ENCODE peak calls at places on chromosome 22, in five cellular contexts. R, A, U, Y and L are unnamed samples.

GRCh38 chr22:50733521-50734342 is 4.3 kb upstream of the ACR start:
- DNase-seq in R (no peak), A (no peak), U (no peak), Y (no peak), L (no peak)

GRCh38 chr22:43008509-43008908 is 6.4 kb downstream of the PACSIN2 start:
- DNase-seq in R (no peak), A (no peak), U (no peak), Y (no peak), L (no peak)

GRCh38 chr22:21958360-21959273 is 6.0 kb upstream of the PPM1F start:
- DNase-seq in R (no peak), A (no peak), U (no peak), Y (no peak), L (no peak)

GRCh38 chr22:22003233-22003632 is 20.6 kb upstream of the TOP3B start:
- DNase-seq in R (no peak), A (no peak), U (no peak), Y (no peak), L (no peak)

GRCh38 chr22:43376765-43377485 is 33.8 kb upstream of the SCUBE1 start:
- DNase-seq in R (no peak), A (no peak), U (peak; percentile 56), Y (no peak), L (no peak)

GRCh38 chr22:33821290-33821689 is 99.0 kb downstream of the LARGE1 start:
- DNase-seq in R (no peak), A (no peak), U (no peak), Y (no peak), L (no peak)

GRCh38 chr22:49718396-49718795 is 109.3 kb downstream of the BRD1 start:
- DNase-seq in R (no peak), A (no peak), U (no peak), Y (no peak), L (no peak)

GRCh38 chr22:47054231-47055072 is 292.0 kb downstream of the TBC1D22A start:
- DNase-seq in R (no peak), A (no peak), U (no peak), Y (no peak), L (no peak)

GRCh38 chr22:50169181-50169759 is 1.3 kb upstream of the PANX2 start:
- DNase-seq in R (no peak), A (peak; percentile 54), U (no peak), Y (no peak), L (no peak)

GRCh38 chr22:39405346-39406085 is 5.9 kb downstream of the TAB1 start:
- DNase-seq in R (no peak), A (no peak), U (no peak), Y (no peak), L (no peak)

GRCh38 chr22:45604239-45604711 is 67.4 kb upstream of the ATXN10 start:
- DNase-seq in R (peak; percentile 94), A (no peak), U (no peak), Y (no peak), L (no peak)

GRCh38 chr22:29636751-29637150 is 33.3 kb downstream of the NF2 start:
- DNase-seq in R (no peak), A (peak; percentile 11), U (no peak), Y (no peak), L (no peak)

GRCh38 chr22:46827072-46827780 is 64.8 kb downstream of the TBC1D22A start:
- DNase-seq in R (no peak), A (peak; percentile 92), U (no peak), Y (peak; percentile 37), L (no peak)

GRCh38 chr22:23294221-23294620 is 113.9 kb downstream of the BCR start:
- DNase-seq in R (no peak), A (no peak), U (no peak), Y (no peak), L (no peak)

GRCh38 chr22:48315415-48316244 is 1512.0 kb downstream of the BRD1 start:
- DNase-seq in R (no peak), A (no peak), U (no peak), Y (no peak), L (no peak)

GRCh38 chr22:39135092-39135896 is 17.2 kb downstream of the CBX7 start:
- DNase-seq in R (peak; percentile 49), A (peak; percentile 91), U (no peak), Y (peak; percentile 55), L (peak; percentile 71)

GRCh38 chr22:45568213-45568612 is 65.5 kb downstream of the FBLN1 start:
- DNase-seq in R (no peak), A (no peak), U (no peak), Y (no peak), L (no peak)

GRCh38 chr22:41563051-41563711 is 2.4 kb downstream of the CSDC2 start:
- DNase-seq in R (peak; percentile 53), A (peak; percentile 32), U (no peak), Y (peak; percentile 43), L (peak; percentile 55)

GRCh38 chr22:23913306-23913660 is 19.1 kb downstream of the MIF start:
- DNase-seq in R (no peak), A (no peak), U (no peak), Y (no peak), L (no peak)

GRCh38 chr22:44202261-44202789 is 21.6 kb downstream of the PARVG start:
- DNase-seq in R (no peak), A (no peak), U (no peak), Y (no peak), L (no peak)

GRCh38 chr22:24133187-24133965 is 47.9 kb upstream of the SUSD2 start:
- DNase-seq in R (peak; percentile 27), A (peak; percentile 51), U (no peak), Y (no peak), L (no peak)

GRCh38 chr22:50118557-50119168 is 28.9 kb downstream of the MOV10L1 start:
- DNase-seq in R (peak; percentile 62), A (no peak), U (no peak), Y (peak; percentile 10), L (peak; percentile 88)

GRCh38 chr22:26106412-26106811 is 62.9 kb upstream of the SEZ6L start:
- DNase-seq in R (no peak), A (no peak), U (no peak), Y (no peak), L (no peak)

GRCh38 chr22:26097840-26098239 is 71.4 kb upstream of the SEZ6L start:
- DNase-seq in R (no peak), A (peak; percentile 20), U (no peak), Y (no peak), L (no peak)

DNA sequence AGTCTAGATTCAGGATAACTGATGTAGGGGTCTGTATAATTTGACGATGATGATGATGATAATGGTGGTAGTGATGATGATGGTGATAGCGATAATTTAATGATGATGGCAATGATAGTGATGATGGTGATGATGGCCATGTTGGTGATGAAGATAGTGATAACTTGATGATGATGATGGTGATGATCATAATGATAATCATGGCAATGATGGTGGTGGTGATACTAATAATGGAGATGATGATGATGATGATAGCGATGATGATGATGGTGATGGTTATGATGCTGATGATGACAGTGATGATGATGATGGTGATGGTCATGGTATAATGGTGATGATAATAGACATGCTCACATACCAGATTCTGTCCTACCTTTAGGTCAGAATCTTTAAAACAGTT is 66.2 kb upstream of the SEZ6L start:
- DNase-seq in R (no peak), A (no peak), U (no peak), Y (no peak), L (no peak)
- TF ChIP-seq JUNB in R (no peak), A (no peak), U (no peak), Y (no peak), L (no peak)

GRCh38 chr22:19871023-19871844 is 16.6 kb upstream of the GNB1L start:
- DNase-seq in R (no peak), A (no peak), U (no peak), Y (no peak), L (no peak)
- TF ChIP-seq JUNB in R (no peak), A (no peak), U (no peak), Y (no peak), L (no peak)

DNA sequence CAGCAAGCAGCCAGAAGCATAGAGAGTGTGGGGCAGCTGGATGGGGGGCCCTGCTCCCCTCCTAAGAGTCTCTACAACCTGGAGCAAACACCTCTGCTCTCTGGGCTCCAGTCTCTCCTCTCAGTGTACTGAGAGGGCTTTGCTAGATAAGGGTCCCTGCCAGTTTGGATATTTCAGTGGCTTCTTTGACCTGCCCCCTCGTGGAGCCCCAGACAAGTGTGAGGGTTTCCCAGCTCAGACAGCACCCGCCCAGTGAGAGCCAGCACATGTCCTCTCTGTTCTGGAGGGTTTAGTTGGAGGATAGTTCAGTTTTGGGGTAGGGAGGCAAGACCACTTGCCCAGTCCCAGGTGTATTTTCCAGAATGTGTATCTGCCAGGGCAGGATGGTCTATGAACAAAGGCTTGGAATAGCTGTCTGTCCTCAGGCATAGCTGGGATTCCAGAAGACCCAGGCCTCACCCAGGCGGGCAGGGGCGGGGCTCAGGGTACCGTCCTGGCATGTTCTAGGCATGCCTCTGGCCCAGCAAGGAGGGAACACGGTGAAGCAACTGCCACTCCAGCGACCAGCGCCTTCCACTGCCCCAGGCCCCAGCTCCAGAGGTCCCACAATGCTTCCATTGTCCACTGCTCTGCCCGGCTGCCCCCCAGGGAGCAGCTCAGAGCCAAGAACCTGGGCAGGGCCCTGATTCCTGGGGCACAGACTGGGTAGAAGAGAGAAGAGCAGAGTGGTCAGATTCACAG is 7.5 kb upstream of the MICALL1 start:
- DNase-seq in R (peak; percentile 52), A (peak; percentile 63), U (no peak), Y (peak; percentile 77), L (no peak)
- TF ChIP-seq JUNB in R (no peak), A (no peak), U (no peak), Y (no peak), L (no peak)

GRCh38 chr22:32701021-32701420 is 100.5 kb upstream of the TIMP3 start:
- DNase-seq in R (no peak), A (no peak), U (no peak), Y (no peak), L (no peak)

GRCh38 chr22:32697331-32697995 is 104.0 kb upstream of the TIMP3 start:
- DNase-seq in R (no peak), A (no peak), U (no peak), Y (peak; percentile 88), L (no peak)

GRCh38 chr22:32700186-32700882 is 101.2 kb upstream of the TIMP3 start:
- DNase-seq in R (no peak), A (no peak), U (no peak), Y (peak; percentile 44), L (no peak)

GRCh38 chr22:32699686-32700085 is 101.8 kb upstream of the TIMP3 start:
- DNase-seq in R (no peak), A (no peak), U (no peak), Y (no peak), L (no peak)

GRCh38 chr22:32698926-32699619 is 102.4 kb upstream of the TIMP3 start:
- DNase-seq in R (no peak), A (no peak), U (no peak), Y (no peak), L (no peak)
- TF ChIP-seq JUNB in R (no peak), A (no peak), U (no peak), Y (no peak), L (no peak)